ENCODE peak calls at places on chromosomes 13 and 19, in ten cellular contexts. One of them, this sample, is unnamed.

GRCh38 chr19:8034178-8034525 is 18.4 kb upstream of the CCL25 start:
- DNase-seq in astrocyte of the spinal cord: no peak
- DNase-seq in stimulated activated CD4-positive, alpha-beta T cell treated with anti-CD3 and anti-CD28 coated beads, TNF-alpha, amount 100 ng/mL, for 4 hours: no peak
- DNase-seq in CD8-positive, alpha-beta memory T cell: no peak
- DNase-seq in GM23338: no peak
- DNase-seq in activated CD4-positive, alpha-beta T cell treated with anti-CD3 and anti-CD28 coated beads for 1 hour: no peak
- DNase-seq in testis: no peak
- DNase-seq in EL: no peak
- DNase-seq in stimulated activated CD8-positive, alpha-beta memory T cell treated with anti-CD3 and anti-CD28 coated beads, Interleukin-15, amount 100 ng/mL, for 24 hours: no peak
- DNase-seq in G401: no peak
- DNase-seq in this sample: no peak

GRCh38 chr13:41059896-41060722 is 1.2 kb upstream of the WBP4 start:
- DNase-seq in astrocyte of the spinal cord: peak; percentile 92
- DNase-seq in stimulated activated CD4-positive, alpha-beta T cell treated with anti-CD3 and anti-CD28 coated beads, TNF-alpha, amount 100 ng/mL, for 4 hours: peak; percentile 68
- DNase-seq in CD8-positive, alpha-beta memory T cell: peak; percentile 72
- DNase-seq in GM23338: peak; percentile 95
- DNase-seq in activated CD4-positive, alpha-beta T cell treated with anti-CD3 and anti-CD28 coated beads for 1 hour: peak; percentile 60
- DNase-seq in testis: peak; percentile 87
- DNase-seq in EL: peak; percentile 93
- DNase-seq in stimulated activated CD8-positive, alpha-beta memory T cell treated with anti-CD3 and anti-CD28 coated beads, Interleukin-15, amount 100 ng/mL, for 24 hours: peak; percentile 51
- DNase-seq in G401: peak; percentile 85
- DNase-seq in this sample: peak; percentile 98

GRCh38 chr13:28492527-28493367 is 2.2 kb downstream of the FLT1 start:
- DNase-seq in astrocyte of the spinal cord: no peak
- DNase-seq in stimulated activated CD4-positive, alpha-beta T cell treated with anti-CD3 and anti-CD28 coated beads, TNF-alpha, amount 100 ng/mL, for 4 hours: no peak
- DNase-seq in CD8-positive, alpha-beta memory T cell: no peak
- DNase-seq in GM23338: peak; percentile 63
- DNase-seq in activated CD4-positive, alpha-beta T cell treated with anti-CD3 and anti-CD28 coated beads for 1 hour: peak; percentile 21
- DNase-seq in testis: no peak
- DNase-seq in EL: peak; percentile 79
- DNase-seq in stimulated activated CD8-positive, alpha-beta memory T cell treated with anti-CD3 and anti-CD28 coated beads, Interleukin-15, amount 100 ng/mL, for 24 hours: no peak
- DNase-seq in G401: peak; percentile 16
- DNase-seq in this sample: peak; percentile 28

GRCh38 chr13:33235078-33235477 is 50.5 kb downstream of the STARD13 start:
- DNase-seq in astrocyte of the spinal cord: peak; percentile 35
- DNase-seq in stimulated activated CD4-positive, alpha-beta T cell treated with anti-CD3 and anti-CD28 coated beads, TNF-alpha, amount 100 ng/mL, for 4 hours: no peak
- DNase-seq in CD8-positive, alpha-beta memory T cell: no peak
- DNase-seq in GM23338: no peak
- DNase-seq in activated CD4-positive, alpha-beta T cell treated with anti-CD3 and anti-CD28 coated beads for 1 hour: no peak
- DNase-seq in testis: no peak
- DNase-seq in EL: peak; percentile 78
- DNase-seq in stimulated activated CD8-positive, alpha-beta memory T cell treated with anti-CD3 and anti-CD28 coated beads, Interleukin-15, amount 100 ng/mL, for 24 hours: no peak
- DNase-seq in G401: no peak
- DNase-seq in this sample: no peak

GRCh38 chr19:4009990-4010807 is 2.7 kb downstream of the PIAS4 start:
- DNase-seq in astrocyte of the spinal cord: no peak
- DNase-seq in stimulated activated CD4-positive, alpha-beta T cell treated with anti-CD3 and anti-CD28 coated beads, TNF-alpha, amount 100 ng/mL, for 4 hours: no peak
- DNase-seq in CD8-positive, alpha-beta memory T cell: no peak
- DNase-seq in GM23338: no peak
- DNase-seq in activated CD4-positive, alpha-beta T cell treated with anti-CD3 and anti-CD28 coated beads for 1 hour: no peak
- DNase-seq in testis: peak; percentile 62
- DNase-seq in EL: no peak
- DNase-seq in stimulated activated CD8-positive, alpha-beta memory T cell treated with anti-CD3 and anti-CD28 coated beads, Interleukin-15, amount 100 ng/mL, for 24 hours: no peak
- DNase-seq in G401: peak; percentile 81
- DNase-seq in this sample: peak; percentile 67

GRCh38 chr13:39779337-39780270 is 124.1 kb downstream of the COG6 start:
- DNase-seq in astrocyte of the spinal cord: peak; percentile 40
- DNase-seq in stimulated activated CD4-positive, alpha-beta T cell treated with anti-CD3 and anti-CD28 coated beads, TNF-alpha, amount 100 ng/mL, for 4 hours: no peak
- DNase-seq in CD8-positive, alpha-beta memory T cell: no peak
- DNase-seq in GM23338: no peak
- DNase-seq in activated CD4-positive, alpha-beta T cell treated with anti-CD3 and anti-CD28 coated beads for 1 hour: peak; percentile 13
- DNase-seq in testis: no peak
- DNase-seq in EL: peak; percentile 67
- DNase-seq in stimulated activated CD8-positive, alpha-beta memory T cell treated with anti-CD3 and anti-CD28 coated beads, Interleukin-15, amount 100 ng/mL, for 24 hours: no peak
- DNase-seq in G401: no peak
- DNase-seq in this sample: peak; percentile 87

GRCh38 chr13:109233293-109233692 is 553.1 kb downstream of the IRS2 start:
- DNase-seq in astrocyte of the spinal cord: no peak
- DNase-seq in stimulated activated CD4-positive, alpha-beta T cell treated with anti-CD3 and anti-CD28 coated beads, TNF-alpha, amount 100 ng/mL, for 4 hours: no peak
- DNase-seq in CD8-positive, alpha-beta memory T cell: no peak
- DNase-seq in GM23338: no peak
- DNase-seq in activated CD4-positive, alpha-beta T cell treated with anti-CD3 and anti-CD28 coated beads for 1 hour: no peak
- DNase-seq in testis: no peak
- DNase-seq in EL: no peak
- DNase-seq in stimulated activated CD8-positive, alpha-beta memory T cell treated with anti-CD3 and anti-CD28 coated beads, Interleukin-15, amount 100 ng/mL, for 24 hours: no peak
- DNase-seq in G401: no peak
- DNase-seq in this sample: no peak

GRCh38 chr19:51980116-51980736 is 6.4 kb downstream of the ZNF350 start:
- DNase-seq in astrocyte of the spinal cord: no peak
- DNase-seq in stimulated activated CD4-positive, alpha-beta T cell treated with anti-CD3 and anti-CD28 coated beads, TNF-alpha, amount 100 ng/mL, for 4 hours: no peak
- DNase-seq in CD8-positive, alpha-beta memory T cell: no peak
- DNase-seq in GM23338: no peak
- DNase-seq in activated CD4-positive, alpha-beta T cell treated with anti-CD3 and anti-CD28 coated beads for 1 hour: no peak
- DNase-seq in testis: no peak
- DNase-seq in EL: no peak
- DNase-seq in stimulated activated CD8-positive, alpha-beta memory T cell treated with anti-CD3 and anti-CD28 coated beads, Interleukin-15, amount 100 ng/mL, for 24 hours: no peak
- DNase-seq in G401: no peak
- DNase-seq in this sample: no peak

GRCh38 chr19:18239303-18239702 is 13.1 kb upstream of the PDE4C start:
- DNase-seq in astrocyte of the spinal cord: no peak
- DNase-seq in stimulated activated CD4-positive, alpha-beta T cell treated with anti-CD3 and anti-CD28 coated beads, TNF-alpha, amount 100 ng/mL, for 4 hours: no peak
- DNase-seq in CD8-positive, alpha-beta memory T cell: no peak
- DNase-seq in GM23338: peak; percentile 74
- DNase-seq in activated CD4-positive, alpha-beta T cell treated with anti-CD3 and anti-CD28 coated beads for 1 hour: no peak
- DNase-seq in testis: peak; percentile 26
- DNase-seq in EL: no peak
- DNase-seq in stimulated activated CD8-positive, alpha-beta memory T cell treated with anti-CD3 and anti-CD28 coated beads, Interleukin-15, amount 100 ng/mL, for 24 hours: no peak
- DNase-seq in G401: no peak
- DNase-seq in this sample: no peak

GRCh38 chr13:20799726-20800416 is 26.1 kb upstream of the EEF1AKMT1 start:
- DNase-seq in astrocyte of the spinal cord: no peak
- DNase-seq in stimulated activated CD4-positive, alpha-beta T cell treated with anti-CD3 and anti-CD28 coated beads, TNF-alpha, amount 100 ng/mL, for 4 hours: no peak
- DNase-seq in CD8-positive, alpha-beta memory T cell: no peak
- DNase-seq in GM23338: no peak
- DNase-seq in activated CD4-positive, alpha-beta T cell treated with anti-CD3 and anti-CD28 coated beads for 1 hour: no peak
- DNase-seq in testis: no peak
- DNase-seq in EL: peak; percentile 52
- DNase-seq in stimulated activated CD8-positive, alpha-beta memory T cell treated with anti-CD3 and anti-CD28 coated beads, Interleukin-15, amount 100 ng/mL, for 24 hours: no peak
- DNase-seq in G401: no peak
- DNase-seq in this sample: no peak

GRCh38 chr19:29893606-29894284 is 48.3 kb upstream of the URI1 start:
- DNase-seq in astrocyte of the spinal cord: no peak
- DNase-seq in stimulated activated CD4-positive, alpha-beta T cell treated with anti-CD3 and anti-CD28 coated beads, TNF-alpha, amount 100 ng/mL, for 4 hours: no peak
- DNase-seq in CD8-positive, alpha-beta memory T cell: no peak
- DNase-seq in GM23338: no peak
- DNase-seq in activated CD4-positive, alpha-beta T cell treated with anti-CD3 and anti-CD28 coated beads for 1 hour: no peak
- DNase-seq in testis: no peak
- DNase-seq in EL: no peak
- DNase-seq in stimulated activated CD8-positive, alpha-beta memory T cell treated with anti-CD3 and anti-CD28 coated beads, Interleukin-15, amount 100 ng/mL, for 24 hours: no peak
- DNase-seq in G401: no peak
- DNase-seq in this sample: no peak

GRCh38 chr13:99150575-99151370 is 49.9 kb upstream of the UBAC2 start:
- DNase-seq in astrocyte of the spinal cord: peak; percentile 63
- DNase-seq in stimulated activated CD4-positive, alpha-beta T cell treated with anti-CD3 and anti-CD28 coated beads, TNF-alpha, amount 100 ng/mL, for 4 hours: no peak
- DNase-seq in CD8-positive, alpha-beta memory T cell: no peak
- DNase-seq in GM23338: no peak
- DNase-seq in activated CD4-positive, alpha-beta T cell treated with anti-CD3 and anti-CD28 coated beads for 1 hour: no peak
- DNase-seq in testis: no peak
- DNase-seq in EL: peak; percentile 90
- DNase-seq in stimulated activated CD8-positive, alpha-beta memory T cell treated with anti-CD3 and anti-CD28 coated beads, Interleukin-15, amount 100 ng/mL, for 24 hours: no peak
- DNase-seq in G401: no peak
- DNase-seq in this sample: peak; percentile 38

GRCh38 chr19:8242212-8242821 is 33.1 kb downstream of the CERS4 start:
- DNase-seq in astrocyte of the spinal cord: no peak
- DNase-seq in stimulated activated CD4-positive, alpha-beta T cell treated with anti-CD3 and anti-CD28 coated beads, TNF-alpha, amount 100 ng/mL, for 4 hours: no peak
- DNase-seq in CD8-positive, alpha-beta memory T cell: no peak
- DNase-seq in GM23338: no peak
- DNase-seq in activated CD4-positive, alpha-beta T cell treated with anti-CD3 and anti-CD28 coated beads for 1 hour: no peak
- DNase-seq in testis: no peak
- DNase-seq in EL: no peak
- DNase-seq in stimulated activated CD8-positive, alpha-beta memory T cell treated with anti-CD3 and anti-CD28 coated beads, Interleukin-15, amount 100 ng/mL, for 24 hours: no peak
- DNase-seq in G401: no peak
- DNase-seq in this sample: no peak

GRCh38 chr19:29909545-29909944 is 32.5 kb upstream of the URI1 start:
- DNase-seq in astrocyte of the spinal cord: no peak
- DNase-seq in stimulated activated CD4-positive, alpha-beta T cell treated with anti-CD3 and anti-CD28 coated beads, TNF-alpha, amount 100 ng/mL, for 4 hours: no peak
- DNase-seq in CD8-positive, alpha-beta memory T cell: no peak
- DNase-seq in GM23338: no peak
- DNase-seq in activated CD4-positive, alpha-beta T cell treated with anti-CD3 and anti-CD28 coated beads for 1 hour: no peak
- DNase-seq in testis: no peak
- DNase-seq in EL: no peak
- DNase-seq in stimulated activated CD8-positive, alpha-beta memory T cell treated with anti-CD3 and anti-CD28 coated beads, Interleukin-15, amount 100 ng/mL, for 24 hours: no peak
- DNase-seq in G401: no peak
- DNase-seq in this sample: no peak

GRCh38 chr13:113882716-113883115 is 18.8 kb upstream of the GAS6 start:
- DNase-seq in astrocyte of the spinal cord: no peak
- DNase-seq in stimulated activated CD4-positive, alpha-beta T cell treated with anti-CD3 and anti-CD28 coated beads, TNF-alpha, amount 100 ng/mL, for 4 hours: no peak
- DNase-seq in CD8-positive, alpha-beta memory T cell: no peak
- DNase-seq in GM23338: peak; percentile 19
- DNase-seq in activated CD4-positive, alpha-beta T cell treated with anti-CD3 and anti-CD28 coated beads for 1 hour: no peak
- DNase-seq in testis: no peak
- DNase-seq in EL: no peak
- DNase-seq in stimulated activated CD8-positive, alpha-beta memory T cell treated with anti-CD3 and anti-CD28 coated beads, Interleukin-15, amount 100 ng/mL, for 24 hours: no peak
- DNase-seq in G401: no peak
- DNase-seq in this sample: no peak

GRCh38 chr19:29672319-29672932 is 7.2 kb downstream of the PLEKHF1 start:
- DNase-seq in astrocyte of the spinal cord: no peak
- DNase-seq in stimulated activated CD4-positive, alpha-beta T cell treated with anti-CD3 and anti-CD28 coated beads, TNF-alpha, amount 100 ng/mL, for 4 hours: no peak
- DNase-seq in CD8-positive, alpha-beta memory T cell: no peak
- DNase-seq in GM23338: no peak
- DNase-seq in activated CD4-positive, alpha-beta T cell treated with anti-CD3 and anti-CD28 coated beads for 1 hour: no peak
- DNase-seq in testis: no peak
- DNase-seq in EL: no peak
- DNase-seq in stimulated activated CD8-positive, alpha-beta memory T cell treated with anti-CD3 and anti-CD28 coated beads, Interleukin-15, amount 100 ng/mL, for 24 hours: no peak
- DNase-seq in G401: no peak
- DNase-seq in this sample: no peak

GRCh38 chr19:38270587-38271167 is 6.3 kb downstream of the SPINT2 start:
- DNase-seq in astrocyte of the spinal cord: peak; percentile 75
- DNase-seq in stimulated activated CD4-positive, alpha-beta T cell treated with anti-CD3 and anti-CD28 coated beads, TNF-alpha, amount 100 ng/mL, for 4 hours: no peak
- DNase-seq in CD8-positive, alpha-beta memory T cell: no peak
- DNase-seq in GM23338: no peak
- DNase-seq in activated CD4-positive, alpha-beta T cell treated with anti-CD3 and anti-CD28 coated beads for 1 hour: no peak
- DNase-seq in testis: no peak
- DNase-seq in EL: peak; percentile 74
- DNase-seq in stimulated activated CD8-positive, alpha-beta memory T cell treated with anti-CD3 and anti-CD28 coated beads, Interleukin-15, amount 100 ng/mL, for 24 hours: no peak
- DNase-seq in G401: no peak
- DNase-seq in this sample: no peak

GRCh38 chr13:100533588-100534041 is 55.0 kb downstream of the GGACT start:
- DNase-seq in astrocyte of the spinal cord: no peak
- DNase-seq in stimulated activated CD4-positive, alpha-beta T cell treated with anti-CD3 and anti-CD28 coated beads, TNF-alpha, amount 100 ng/mL, for 4 hours: no peak
- DNase-seq in CD8-positive, alpha-beta memory T cell: no peak
- DNase-seq in GM23338: no peak
- DNase-seq in activated CD4-positive, alpha-beta T cell treated with anti-CD3 and anti-CD28 coated beads for 1 hour: no peak
- DNase-seq in testis: no peak
- DNase-seq in EL: no peak
- DNase-seq in stimulated activated CD8-positive, alpha-beta memory T cell treated with anti-CD3 and anti-CD28 coated beads, Interleukin-15, amount 100 ng/mL, for 24 hours: no peak
- DNase-seq in G401: no peak
- DNase-seq in this sample: no peak